ENCODE peak calls at places on chromosomes 16 and 17, in nine cellular contexts. E, H, G, W, K, X, R, S and B are unnamed samples.

GRCh38 chr17:50338645-50339044 is 7.3 kb upstream of the XYLT2 start:
- DNase-seq in G (no peak), W (no peak), S (no peak), H (no peak), K (no peak), X (no peak), E (no peak), R (no peak), B (no peak)

GRCh38 chr16:55078153-55078552 is 147.5 kb downstream of the IRX5 start:
- DNase-seq in H (no peak), W (no peak), S (no peak), X (no peak), G (no peak), K (no peak), R (no peak), E (no peak), B (no peak)

GRCh38 chr17:38451840-38452529 is 23.7 kb downstream of the ARHGAP23 start:
- DNase-seq in X (no peak), H (peak; percentile 57), R (peak; percentile 75), G (no peak), S (no peak), E (peak; percentile 91), K (no peak), W (no peak), B (no peak)

GRCh38 chr16:22370038-22370541 is 4.3 kb downstream of the CDR2 start:
- DNase-seq in S (no peak), G (no peak), E (peak; percentile 97), H (no peak), R (no peak), K (no peak), X (no peak), W (no peak), B (no peak)

GRCh38 chr17:79174905-79175856 is 100.6 kb downstream of the ENGASE start:
- DNase-seq in E (peak; percentile 16), K (no peak), H (no peak), X (no peak), S (no peak), W (no peak), R (no peak), G (no peak), B (no peak)

GRCh38 chr16:59192551-59193199 is 458.6 kb upstream of the GOT2 start:
- DNase-seq in E (peak; percentile 9), R (peak; percentile 36), S (peak; percentile 45), X (peak; percentile 10), K (peak; percentile 6), G (no peak), H (no peak), W (no peak), B (no peak)

GRCh38 chr17:48546187-48546923 is 1.4 kb upstream of the HOXB2 start:
- DNase-seq in R (no peak), X (no peak), K (no peak), W (no peak), H (no peak), S (no peak), E (no peak), G (no peak), B (no peak)

GRCh38 chr16:12235110-12235509 is 258.6 kb downstream of the SNX29 start:
- DNase-seq in K (no peak), H (no peak), X (no peak), R (no peak), W (no peak), E (no peak), S (no peak), G (no peak), B (no peak)

GRCh38 chr17:77733576-77734296 is 224.8 kb upstream of the TNRC6C start:
- DNase-seq in H (no peak), S (no peak), G (no peak), E (no peak), W (no peak), K (no peak), R (no peak), X (no peak), B (no peak)

GRCh38 chr17:7440823-7441174 is 1.5 kb downstream of the FGF11 start:
- DNase-seq in R (no peak), G (no peak), X (no peak), K (no peak), S (peak; percentile 67), H (no peak), E (no peak), W (no peak), B (peak; percentile 43)

GRCh38 chr17:20987511-20987910 is 55.3 kb downstream of the USP22 start:
- DNase-seq in H (no peak), X (no peak), K (no peak), S (no peak), W (no peak), G (no peak), R (no peak), E (no peak), B (no peak)

GRCh38 chr16:58842746-58843145 is 108.6 kb upstream of the GOT2 start:
- DNase-seq in R (no peak), W (no peak), H (no peak), E (no peak), G (no peak), X (no peak), K (no peak), S (no peak), B (no peak)

GRCh38 chr16:77657016-77657415 is 65.3 kb upstream of the NUDT7 start:
- DNase-seq in W (no peak), K (no peak), X (no peak), E (no peak), G (no peak), H (no peak), R (peak; percentile 28), S (no peak), B (no peak)

GRCh38 chr17:2591040-2591640 is 2.3 kb upstream of the PAFAH1B1 start:
- DNase-seq in H (no peak), S (no peak), W (no peak), K (no peak), E (no peak), X (no peak), R (no peak), G (no peak), B (no peak)

GRCh38 chr17:16419929-16420271 is 4.5 kb downstream of the TRPV2 start:
- DNase-seq in S (no peak), H (no peak), W (no peak), K (no peak), X (no peak), E (no peak), R (no peak), G (no peak), B (no peak)

GRCh38 chr16:49262501-49262900 is 19.1 kb downstream of the CBLN1 start:
- DNase-seq in E (no peak), K (no peak), G (no peak), H (no peak), W (no peak), X (no peak), S (no peak), R (no peak), B (no peak)

GRCh38 chr17:37607637-37608368 is 1.4 kb downstream of the SYNRG start:
- DNase-seq in G (peak; percentile 34), S (no peak), X (peak; percentile 88), H (no peak), R (no peak), K (no peak), E (no peak), W (peak; percentile 46), B (no peak)

GRCh38 chr17:50059759-50060273 is 3.9 kb downstream of the ITGA3 start:
- DNase-seq in X (no peak), W (no peak), K (no peak), E (no peak), H (no peak), R (no peak), G (no peak), S (peak; percentile 92), B (peak; percentile 13)

GRCh38 chr17:1203111-1203966 is 23.6 kb upstream of the ABR start:
- DNase-seq in H (peak; percentile 60), W (peak; percentile 88), K (peak; percentile 29), S (peak; percentile 89), G (peak; percentile 94), X (peak; percentile 62), R (peak; percentile 64), E (peak; percentile 45), B (peak; percentile 63)